ENCODE peak calls at places on chromosomes 3 and 15, in five cellular contexts. L is tibial nerve, D is lower leg skin, N is right lobe of liver, O is IMR-90. U is an unnamed sample.

GRCh38 chr3:141336672-141337522 is 31.4 kb upstream of the ZBTB38 start:
- DNase-seq in L (no peak), O (peak), N (no peak), D (no peak), U (no peak)

GRCh38 chr15:52392008-52392687 is 96.5 kb upstream of the MYO5C start:
- DNase-seq in N (no peak), O (peak), L (no peak), D (no peak), U (no peak)

GRCh38 chr15:29670945-29671307 is 151.3 kb downstream of the TJP1 start:
- DNase-seq in O (peak), L (no peak), D (no peak), N (peak), U (peak)

GRCh38 chr3:9946112-9947024 is 5.8 kb downstream of the PRRT3 start:
- DNase-seq in L (peak), N (peak), O (peak), D (peak), U (peak)

GRCh38 chr3:81760215-81760614 is 1.2 kb downstream of the GBE1 start:
- DNase-seq in L (no peak), O (no peak), D (no peak), N (no peak), U (no peak)

GRCh38 chr15:74039656-74040010 is 42.7 kb downstream of the GOLGA6A start:
- DNase-seq in O (no peak), D (no peak), N (no peak), L (no peak), U (no peak)

GRCh38 chr3:12785096-12785495 is 11.4 kb upstream of the CAND2 start:
- DNase-seq in O (no peak), N (no peak), L (no peak), D (no peak), U (no peak)

GRCh38 chr3:124034016-124034808 is 42.3 kb upstream of the ROPN1 start:
- DNase-seq in D (no peak), O (no peak), L (no peak), N (no peak), U (no peak)

GRCh38 chr3:180119567-180119966 is 82.8 kb upstream of the PEX5L start:
- DNase-seq in O (no peak), N (no peak), L (no peak), D (no peak), U (no peak)

DNA sequence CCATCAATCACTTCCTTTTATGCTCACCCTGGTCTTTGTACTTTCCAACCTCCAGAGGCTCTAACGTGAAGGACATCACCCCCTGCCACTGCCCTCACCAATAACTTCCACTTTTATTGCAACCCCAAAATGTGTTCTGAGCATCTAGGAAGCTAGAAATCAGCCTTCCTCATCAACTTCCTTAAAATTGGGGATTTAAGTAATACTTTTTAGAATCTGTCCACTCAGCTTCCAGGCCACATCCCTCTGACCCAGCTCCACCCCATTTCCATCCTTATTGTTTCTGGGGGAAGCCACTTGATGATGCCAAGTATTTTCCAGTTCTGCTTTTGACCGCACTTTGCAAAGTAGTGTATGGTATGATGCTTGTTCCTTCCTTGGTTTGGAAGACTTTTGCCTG is 73.5 kb upstream of the XCR1 start:
- DNase-seq in N (no peak), D (no peak), O (no peak), L (peak), U (no peak)
- H3K4me3 ChIP-seq in N (no peak), D (no peak), O (no peak), L (no peak), U (no peak)

DNA sequence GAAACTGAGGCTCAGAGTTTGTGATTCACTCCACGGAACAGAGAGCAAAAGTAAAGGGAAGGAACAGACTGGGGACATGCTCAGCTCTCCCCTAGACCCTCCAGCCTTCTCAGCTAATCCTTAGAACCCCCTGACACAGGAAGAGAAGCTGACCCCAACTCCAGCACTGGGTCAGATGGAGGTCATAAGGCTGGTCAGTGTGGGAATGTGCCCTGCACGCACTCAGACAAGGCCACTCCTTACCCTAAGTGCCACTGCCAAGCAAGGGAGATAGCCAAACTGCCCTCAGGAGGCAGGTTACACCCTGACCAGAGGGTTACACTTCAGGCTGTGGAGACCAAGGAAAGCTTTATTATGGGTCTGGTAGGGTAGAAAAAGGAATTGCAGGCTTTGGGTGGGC is 1.2 kb downstream of the RPL29 start:
- DNase-seq in L (no peak), D (no peak), O (no peak), N (no peak), U (no peak)
- TF ChIP-seq POLR2A in L (no peak), D (no peak), O (no peak), N (no peak), U (no peak)

DNA sequence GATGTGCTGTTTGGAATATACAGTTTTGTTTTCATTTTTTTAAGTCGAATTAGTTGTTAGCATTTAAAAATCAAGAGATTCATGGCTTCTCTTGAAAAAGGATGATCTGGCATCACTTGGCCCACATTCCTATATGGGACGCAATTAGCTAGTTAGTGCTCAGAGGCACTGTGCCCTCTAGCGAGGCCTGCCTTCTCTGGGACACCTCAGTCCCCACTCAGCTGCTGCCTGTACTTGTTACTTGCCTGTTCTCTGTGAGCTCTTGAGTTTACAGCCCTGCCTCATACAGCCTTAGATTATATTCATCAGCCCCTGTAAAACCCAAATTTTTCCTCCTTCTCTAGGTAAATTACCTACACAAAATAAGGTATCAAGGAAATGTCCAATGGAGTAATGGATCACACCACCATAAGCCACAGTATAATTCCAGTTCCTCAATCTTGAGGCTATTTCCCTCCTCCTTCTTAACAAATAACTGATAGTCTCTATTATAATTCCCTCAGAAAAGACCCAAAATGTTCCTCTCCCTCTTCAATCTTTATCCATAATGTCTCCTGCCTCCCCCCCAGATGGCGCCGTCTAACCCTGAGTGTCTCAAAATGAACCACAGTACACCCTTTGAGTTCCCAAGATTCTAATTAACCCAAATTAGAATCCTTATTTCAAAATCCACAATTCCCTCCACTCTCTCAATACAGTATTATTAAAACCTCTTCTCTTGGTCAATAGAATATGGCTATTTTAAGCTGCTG is 2.7 kb downstream of the ZMAT3 start:
- DNase-seq in O (peak), N (no peak), L (no peak), D (no peak), U (peak)
- H3K4me3 ChIP-seq in O (peak), N (no peak), L (no peak), D (no peak), U (no peak)

GRCh38 chr15:31869640-31870335 is 160.5 kb upstream of the CHRNA7 start:
- DNase-seq in O (no peak), L (no peak), D (peak), N (no peak), U (no peak)

GRCh38 chr15:31871159-31871886 is 159.0 kb upstream of the CHRNA7 start:
- DNase-seq in D (no peak), L (no peak), O (no peak), N (no peak), U (no peak)

GRCh38 chr15:31871887-31872281 is 158.4 kb upstream of the CHRNA7 start:
- DNase-seq in D (no peak), L (no peak), N (no peak), O (no peak), U (no peak)

GRCh38 chr15:31867536-31868442 is 162.5 kb upstream of the CHRNA7 start:
- DNase-seq in N (peak), D (peak), O (peak), L (no peak), U (peak)

DNA sequence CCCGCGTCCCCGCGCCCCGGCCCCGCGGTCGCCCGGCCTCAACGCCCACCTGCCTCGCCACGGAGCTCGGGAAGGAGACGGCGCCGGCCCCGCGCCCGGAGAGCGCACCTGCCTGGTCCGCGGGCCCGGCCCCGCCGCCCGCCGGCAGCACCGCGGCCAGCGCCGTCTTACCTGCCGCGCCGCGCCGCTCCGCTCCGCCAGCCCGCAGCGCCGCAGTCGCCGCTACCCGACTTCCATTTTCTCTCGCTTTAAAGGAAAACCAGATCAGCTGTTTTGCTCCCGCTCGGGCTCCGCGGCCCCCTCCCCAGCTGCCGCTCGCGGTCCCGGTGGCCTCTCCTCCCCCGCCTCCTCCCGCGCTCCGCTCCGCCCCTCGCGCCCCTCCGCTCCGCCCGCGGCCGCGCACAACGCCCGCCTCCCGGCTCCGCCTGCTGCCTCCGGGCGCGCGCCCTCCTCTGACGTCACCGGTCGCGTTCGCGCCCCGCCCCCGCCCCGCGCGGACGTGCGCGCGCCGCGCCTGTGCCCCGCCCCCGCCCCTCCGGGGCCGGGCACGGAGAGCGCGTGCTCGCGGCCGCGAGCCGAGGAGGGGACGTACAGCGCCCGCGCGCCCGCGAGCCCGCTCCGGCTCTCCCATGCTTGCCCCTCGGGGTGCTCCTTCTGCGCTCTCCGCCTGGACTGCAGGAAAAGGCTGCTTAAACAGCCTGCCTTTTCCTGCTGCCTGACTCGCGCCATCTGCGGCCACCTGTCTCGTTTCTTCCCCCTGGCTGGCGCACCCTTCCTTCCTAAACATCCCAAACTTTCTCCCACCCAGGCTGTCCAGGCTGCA is 159.8 kb upstream of the CHRNA7 start:
- DNase-seq in N (peak), L (peak), O (peak), D (peak), U (peak)
- TF ChIP-seq POLR2A in N (no peak), L (no peak), O (no peak), D (no peak), U (no peak)

DNA sequence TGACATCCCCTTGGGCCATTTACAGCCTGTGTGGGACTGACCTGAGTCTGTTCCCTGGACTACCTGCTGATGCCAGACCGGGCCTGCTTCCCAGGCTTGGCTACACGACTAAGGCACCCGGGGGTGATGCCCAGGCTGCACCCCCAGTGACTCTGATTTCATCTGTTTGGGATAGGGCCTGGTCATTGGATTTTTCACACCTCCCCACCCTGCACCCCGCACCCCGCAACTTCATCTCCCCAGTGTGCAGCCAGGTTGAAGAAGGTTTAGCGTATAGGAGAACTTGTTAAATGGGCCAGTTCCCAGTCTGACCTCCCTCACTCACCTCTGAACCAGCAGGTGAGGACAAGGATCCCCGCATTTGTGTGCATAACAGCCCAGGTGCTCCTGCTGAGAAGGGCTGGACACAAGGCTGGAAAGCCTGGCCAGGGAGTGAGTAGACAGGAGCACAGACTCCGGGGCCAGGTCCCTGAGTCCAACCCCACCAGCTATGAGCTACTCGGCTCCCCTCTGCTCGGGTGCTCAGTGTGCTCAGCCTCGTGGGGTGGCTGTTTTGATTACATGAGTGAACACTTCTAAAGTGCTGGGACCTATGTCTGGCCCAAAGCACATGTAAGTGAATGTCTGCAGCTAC is 18.5 kb downstream of the SLC6A20 start:
- DNase-seq in L (no peak), O (no peak), N (no peak), D (peak), U (no peak)
- H3K4me3 ChIP-seq in L (no peak), O (no peak), N (no peak), D (no peak), U (no peak)

GRCh38 chr3:184249412-184250166 is at the start of gene EEF1AKMT4:
- DNase-seq in N (peak), L (peak), D (peak), O (peak), U (peak)
- TF ChIP-seq POLR2A in N (peak), L (no peak), D (no peak), O (no peak), U (peak)

DNA sequence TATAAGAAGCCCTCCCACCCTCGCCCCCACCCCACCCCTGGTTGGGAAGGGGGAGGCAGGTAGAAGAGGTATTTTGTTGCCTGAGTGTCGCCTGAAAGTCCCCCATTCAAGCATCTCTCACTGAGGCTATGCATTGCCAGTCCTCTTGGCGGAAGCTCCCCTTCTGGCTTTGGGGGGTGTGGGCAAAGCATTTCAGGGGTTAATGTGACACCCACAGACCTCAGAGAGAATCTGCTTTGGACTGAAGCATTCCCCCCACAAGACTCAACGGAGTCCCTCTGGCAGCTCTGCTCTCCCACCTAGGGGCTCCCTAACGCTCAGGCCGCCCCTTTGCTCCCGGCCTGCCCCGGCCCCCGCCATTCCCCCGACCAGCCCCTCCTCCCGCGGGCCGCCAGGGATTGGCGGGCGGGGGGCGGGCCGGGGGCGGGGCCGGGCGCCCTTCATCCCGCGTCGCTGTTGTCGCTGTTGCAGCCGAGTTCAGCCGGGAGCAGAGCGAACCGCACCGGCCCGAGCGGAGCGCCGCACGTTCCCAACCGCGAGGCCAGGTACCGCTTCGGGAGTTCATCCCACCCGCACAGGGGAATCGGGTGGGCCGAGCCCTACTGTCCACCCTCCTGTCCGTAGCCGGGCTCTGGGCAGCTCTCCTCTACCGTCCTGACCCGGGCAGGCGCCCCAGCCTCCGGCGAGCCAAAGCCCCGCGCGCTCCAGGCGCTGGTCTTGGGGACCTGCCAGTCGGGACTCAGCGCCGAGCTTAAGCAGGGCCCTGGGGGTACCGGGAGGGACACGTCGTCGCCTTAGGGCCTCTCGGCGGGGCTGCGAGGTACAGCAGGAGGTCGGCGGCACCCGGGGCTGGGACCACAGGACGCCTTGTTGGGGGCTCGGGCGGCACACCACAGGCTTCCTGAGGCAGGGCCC is at the start of gene SLC38A3:
- DNase-seq in O (no peak), D (no peak), L (no peak), N (peak), U (no peak)
- H3K4me3 ChIP-seq in O (peak), D (no peak), L (peak), N (peak), U (peak)

U was measured in Peyer's patch.